ENCODE peak calls at places on chromosome 13, in five cellular contexts. E, G, V, B and Y are unnamed samples.
A peak's percentile ranks its signal among the peaks of the same experiment; 100 is the strongest.

GRCh38 chr13:33838567-33839131 is 20.7 kb downstream of the RFC3 start:
- DNase-seq in E (no peak), V (no peak), G (no peak), B (no peak), Y (no peak)

GRCh38 chr13:99757756-99758464 is 213.7 kb downstream of the ZIC5 start:
- DNase-seq in V (no peak), E (no peak), B (no peak), G (no peak), Y (no peak)

GRCh38 chr13:102440259-102440936 is 38.5 kb upstream of the FGF14 start:
- DNase-seq in G (no peak), B (no peak), E (no peak), V (peak; percentile 52), Y (no peak)

GRCh38 chr13:32210081-32210480 is 105.1 kb downstream of the ZAR1L start:
- DNase-seq in E (no peak), B (no peak), G (no peak), V (no peak), Y (no peak)

GRCh38 chr13:40352807-40353562 is 313.5 kb downstream of the FOXO1 start:
- DNase-seq in B (no peak), G (no peak), E (no peak), V (no peak), Y (no peak)

GRCh38 chr13:61192826-61193225 is 222.8 kb downstream of the PCDH20 start:
- DNase-seq in E (no peak), B (no peak), G (no peak), V (no peak), Y (no peak)

GRCh38 chr13:64488731-64489130 is 2741.4 kb downstream of the PCDH9 start:
- DNase-seq in B (no peak), V (no peak), E (no peak), G (no peak), Y (no peak)

GRCh38 chr13:64075543-64076271 is 2660.1 kb upstream of the PCDH20 start:
- DNase-seq in V (no peak), B (no peak), E (no peak), G (no peak), Y (no peak)

GRCh38 chr13:112638157-112638750 is 50.3 kb upstream of the TUBGCP3 start:
- DNase-seq in G (no peak), V (no peak), B (no peak), E (no peak), Y (no peak)

GRCh38 chr13:51645154-51645650 is 60.9 kb downstream of the WDFY2 start:
- DNase-seq in B (peak; percentile 10), G (peak; percentile 98), E (no peak), V (no peak), Y (peak; percentile 62)

GRCh38 chr13:30354481-30355404 is 47.4 kb upstream of the KATNAL1 start:
- DNase-seq in B (no peak), E (no peak), V (no peak), G (no peak), Y (no peak)

GRCh38 chr13:29977721-29978120 is 127.3 kb upstream of the UBL3 start:
- DNase-seq in V (no peak), B (no peak), E (no peak), G (no peak), Y (no peak)

GRCh38 chr13:105773887-105774538 is 761.4 kb downstream of the EFNB2 start:
- DNase-seq in E (no peak), B (no peak), V (no peak), G (no peak), Y (no peak)

GRCh38 chr13:114104626-114105350 is 27.6 kb downstream of the RASA3 start:
- DNase-seq in E (no peak), V (no peak), G (no peak), B (no peak), Y (no peak)

GRCh38 chr13:44465318-44465717 is 91.7 kb downstream of the SERP2 start:
- DNase-seq in G (no peak), E (no peak), V (no peak), B (no peak), Y (no peak)

GRCh38 chr13:100203696-100204367 is 114.9 kb downstream of the PCCA start:
- DNase-seq in V (no peak), B (no peak), G (peak; percentile 56), E (no peak), Y (peak; percentile 69)

GRCh38 chr13:101452519-101453485 is at the start of gene ITGBL1:
- DNase-seq in G (no peak), E (no peak), B (no peak), V (no peak), Y (no peak)

GRCh38 chr13:94739235-94739634 is 26.9 kb upstream of the SOX21 start:
- DNase-seq in E (no peak), V (no peak), B (no peak), G (no peak), Y (no peak)

GRCh38 chr13:31035162-31035951 is 102.9 kb downstream of the TEX26 start:
- DNase-seq in V (no peak), E (no peak), B (no peak), G (no peak), Y (no peak)

GRCh38 chr13:95614641-95615245 is 29.8 kb downstream of the DZIP1 start:
- DNase-seq in V (no peak), E (no peak), G (no peak), B (no peak), Y (no peak)

GRCh38 chr13:99495478-99496321 is 5.6 kb upstream of the TM9SF2 start:
- DNase-seq in E (no peak), G (no peak), V (no peak), B (no peak), Y (no peak)

GRCh38 chr13:26220575-26220974 is 1.5 kb downstream of the RNF6 start:
- DNase-seq in B (no peak), V (no peak), E (no peak), G (peak; percentile 4), Y (no peak)

GRCh38 chr13:94667190-94667589 is 45.2 kb downstream of the SOX21 start:
- DNase-seq in B (no peak), V (no peak), G (no peak), E (no peak), Y (no peak)

GRCh38 chr13:99129951-99130350 is 70.7 kb upstream of the UBAC2 start:
- DNase-seq in V (no peak), B (no peak), E (no peak), G (no peak), Y (no peak)

GRCh38 chr13:33111414-33112110 is 95.3 kb downstream of the KL start:
- DNase-seq in B (no peak), G (no peak), E (no peak), V (no peak), Y (no peak)